ENCODE peak calls at places on chromosomes 7 and 10, in seven cellular contexts. One of them, this sample, is unnamed.

GRCh38 chr10:25869609-25870008 is 64.4 kb upstream of the MYO3A start:
- DNase-seq in sigmoid colon: no peak
- DNase-seq in GM12878: no peak
- DNase-seq in HCT116: no peak
- DNase-seq in GM23338: no peak
- DNase-seq in HL-60: no peak
- DNase-seq in HepG2: no peak
- DNase-seq in this sample: peak

GRCh38 chr7:111958431-111958830 is 247.8 kb downstream of the DOCK4 start:
- DNase-seq in sigmoid colon: no peak
- DNase-seq in GM12878: no peak
- DNase-seq in HCT116: no peak
- DNase-seq in GM23338: no peak
- DNase-seq in HL-60: no peak
- DNase-seq in HepG2: no peak
- DNase-seq in this sample: no peak

GRCh38 chr10:91247360-91248111 is 27.1 kb downstream of the PCGF5 start:
- DNase-seq in sigmoid colon: no peak
- DNase-seq in GM12878: no peak
- DNase-seq in HCT116: no peak
- DNase-seq in GM23338: peak
- DNase-seq in HL-60: no peak
- DNase-seq in HepG2: no peak
- DNase-seq in this sample: no peak

GRCh38 chr7:107354639-107355038 is 115.2 kb upstream of the GPR22 start:
- DNase-seq in sigmoid colon: no peak
- DNase-seq in GM12878: no peak
- DNase-seq in HCT116: no peak
- DNase-seq in GM23338: no peak
- DNase-seq in HL-60: no peak
- DNase-seq in HepG2: no peak
- DNase-seq in this sample: no peak

GRCh38 chr10:20990604-20991003 is 93.5 kb upstream of the NEBL start:
- DNase-seq in sigmoid colon: no peak
- DNase-seq in GM12878: no peak
- DNase-seq in HCT116: no peak
- DNase-seq in GM23338: no peak
- DNase-seq in HL-60: no peak
- DNase-seq in HepG2: no peak
- DNase-seq in this sample: no peak

GRCh38 chr7:5421626-5422323 is 1.9 kb downstream of the TNRC18 start:
- DNase-seq in sigmoid colon: peak
- DNase-seq in GM12878: no peak
- DNase-seq in HCT116: no peak
- DNase-seq in GM23338: peak
- DNase-seq in HL-60: peak
- DNase-seq in HepG2: peak
- DNase-seq in this sample: no peak

GRCh38 chr10:72563327-72563932 is 62.4 kb downstream of the MICU1 start:
- DNase-seq in sigmoid colon: no peak
- DNase-seq in GM12878: peak
- DNase-seq in HCT116: no peak
- DNase-seq in GM23338: no peak
- DNase-seq in HL-60: peak
- DNase-seq in HepG2: no peak
- DNase-seq in this sample: no peak

GRCh38 chr10:88895252-88895651 is 15.2 kb downstream of the STAMBPL1 start:
- DNase-seq in sigmoid colon: no peak
- DNase-seq in GM12878: no peak
- DNase-seq in HCT116: no peak
- DNase-seq in GM23338: no peak
- DNase-seq in HL-60: no peak
- DNase-seq in HepG2: peak
- DNase-seq in this sample: no peak

GRCh38 chr7:150370612-150371071 is 2.0 kb downstream of the REPIN1 start:
- DNase-seq in sigmoid colon: no peak
- DNase-seq in GM12878: no peak
- DNase-seq in HCT116: no peak
- DNase-seq in GM23338: no peak
- DNase-seq in HL-60: no peak
- DNase-seq in HepG2: peak
- DNase-seq in this sample: no peak

GRCh38 chr7:2478387-2478760 is 2.2 kb upstream of the GRIFIN start:
- DNase-seq in sigmoid colon: peak
- DNase-seq in GM12878: no peak
- DNase-seq in HCT116: no peak
- DNase-seq in GM23338: no peak
- DNase-seq in HL-60: peak
- DNase-seq in HepG2: no peak
- DNase-seq in this sample: no peak

GRCh38 chr10:119030421-119031250 is 1.1 kb downstream of the NANOS1 start:
- DNase-seq in sigmoid colon: no peak
- DNase-seq in GM12878: peak
- DNase-seq in HCT116: peak
- DNase-seq in GM23338: peak
- DNase-seq in HL-60: peak
- DNase-seq in HepG2: peak
- DNase-seq in this sample: peak

GRCh38 chr7:33792547-33793105 is 112.7 kb upstream of the BMPER start:
- DNase-seq in sigmoid colon: no peak
- DNase-seq in GM12878: no peak
- DNase-seq in HCT116: no peak
- DNase-seq in GM23338: no peak
- DNase-seq in HL-60: no peak
- DNase-seq in HepG2: no peak
- DNase-seq in this sample: no peak

GRCh38 chr7:14761506-14762296 is 140.8 kb downstream of the DGKB start:
- DNase-seq in sigmoid colon: peak
- DNase-seq in GM12878: no peak
- DNase-seq in HCT116: no peak
- DNase-seq in GM23338: no peak
- DNase-seq in HL-60: no peak
- DNase-seq in HepG2: no peak
- DNase-seq in this sample: no peak

GRCh38 chr10:7192831-7193348 is 217.9 kb downstream of the SFMBT2 start:
- DNase-seq in sigmoid colon: no peak
- DNase-seq in GM12878: no peak
- DNase-seq in HCT116: no peak
- DNase-seq in GM23338: no peak
- DNase-seq in HL-60: no peak
- DNase-seq in HepG2: no peak
- DNase-seq in this sample: no peak

GRCh38 chr7:46478046-46478445 is 557.0 kb upstream of the IGFBP3 start:
- DNase-seq in sigmoid colon: no peak
- DNase-seq in GM12878: no peak
- DNase-seq in HCT116: no peak
- DNase-seq in GM23338: no peak
- DNase-seq in HL-60: no peak
- DNase-seq in HepG2: no peak
- DNase-seq in this sample: no peak

GRCh38 chr7:92916751-92917369 is 80.5 kb upstream of the CDK6 start:
- DNase-seq in sigmoid colon: no peak
- DNase-seq in GM12878: no peak
- DNase-seq in HCT116: peak
- DNase-seq in GM23338: peak
- DNase-seq in HL-60: no peak
- DNase-seq in HepG2: peak
- DNase-seq in this sample: no peak

GRCh38 chr10:15630353-15630752 is 89.4 kb downstream of the ITGA8 start:
- DNase-seq in sigmoid colon: no peak
- DNase-seq in GM12878: no peak
- DNase-seq in HCT116: no peak
- DNase-seq in GM23338: no peak
- DNase-seq in HL-60: no peak
- DNase-seq in HepG2: no peak
- DNase-seq in this sample: no peak

GRCh38 chr7:128112018-128112780 is 81.0 kb upstream of the LRRC4 start:
- DNase-seq in sigmoid colon: peak
- DNase-seq in GM12878: no peak
- DNase-seq in HCT116: no peak
- DNase-seq in GM23338: no peak
- DNase-seq in HL-60: peak
- DNase-seq in HepG2: no peak
- DNase-seq in this sample: no peak

GRCh38 chr7:30750574-30751256 is 1.2 kb upstream of the INMT start:
- DNase-seq in sigmoid colon: peak
- DNase-seq in GM12878: no peak
- DNase-seq in HCT116: no peak
- DNase-seq in GM23338: no peak
- DNase-seq in HL-60: no peak
- DNase-seq in HepG2: no peak
- DNase-seq in this sample: no peak

GRCh38 chr7:47771990-47772360 is 176.3 kb downstream of the PKD1L1 start:
- DNase-seq in sigmoid colon: no peak
- DNase-seq in GM12878: no peak
- DNase-seq in HCT116: no peak
- DNase-seq in GM23338: no peak
- DNase-seq in HL-60: no peak
- DNase-seq in HepG2: no peak
- DNase-seq in this sample: no peak

GRCh38 chr7:33921216-33921938 is 16.0 kb downstream of the BMPER start:
- DNase-seq in sigmoid colon: peak
- DNase-seq in GM12878: no peak
- DNase-seq in HCT116: no peak
- DNase-seq in GM23338: no peak
- DNase-seq in HL-60: no peak
- DNase-seq in HepG2: no peak
- DNase-seq in this sample: no peak

GRCh38 chr7:2709553-2710165 is 21.7 kb downstream of the AMZ1 start:
- DNase-seq in sigmoid colon: no peak
- DNase-seq in GM12878: peak
- DNase-seq in HCT116: peak
- DNase-seq in GM23338: peak
- DNase-seq in HL-60: peak
- DNase-seq in HepG2: peak
- DNase-seq in this sample: no peak

GRCh38 chr7:14846405-14846804 is 56.1 kb downstream of the DGKB start:
- DNase-seq in sigmoid colon: no peak
- DNase-seq in GM12878: no peak
- DNase-seq in HCT116: no peak
- DNase-seq in GM23338: peak
- DNase-seq in HL-60: no peak
- DNase-seq in HepG2: no peak
- DNase-seq in this sample: no peak

GRCh38 chr10:91077549-91078017 is 142.9 kb upstream of the PCGF5 start:
- DNase-seq in sigmoid colon: no peak
- DNase-seq in GM12878: no peak
- DNase-seq in HCT116: no peak
- DNase-seq in GM23338: no peak
- DNase-seq in HL-60: no peak
- DNase-seq in HepG2: no peak
- DNase-seq in this sample: peak

DNA sequence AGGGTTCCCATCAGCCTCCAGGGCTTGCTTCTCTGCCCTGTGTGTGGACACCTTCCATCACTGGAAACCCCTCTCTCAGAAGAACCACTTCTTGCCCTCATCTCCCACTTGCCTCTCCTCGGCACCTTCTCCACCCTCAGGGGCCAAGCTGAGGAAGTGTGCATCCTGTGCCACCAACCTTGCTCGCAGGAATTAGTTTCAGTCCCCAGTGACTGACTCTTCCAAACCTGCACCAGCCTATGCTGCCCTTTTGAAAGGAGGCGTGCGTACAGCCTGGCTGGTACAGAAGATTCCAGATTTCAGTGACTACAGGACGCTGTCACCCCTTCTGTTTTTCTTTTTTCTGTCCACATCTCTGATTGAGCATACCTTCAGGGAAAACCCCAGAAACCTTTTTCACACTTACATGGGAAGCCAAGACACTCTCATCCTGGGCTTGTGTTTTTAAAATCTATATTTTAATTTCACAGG is 67.1 kb downstream of the IKZF1 start:
- DNase-seq in sigmoid colon: no peak
- DNase-seq in GM12878: no peak
- DNase-seq in HCT116: no peak
- DNase-seq in GM23338: no peak
- DNase-seq in HL-60: no peak
- DNase-seq in HepG2: no peak
- DNase-seq in this sample: no peak
- TF ChIP-seq POLR2AphosphoS5 in sigmoid colon: no peak
- TF ChIP-seq POLR2AphosphoS5 in GM12878: no peak
- TF ChIP-seq POLR2AphosphoS5 in HCT116: no peak
- TF ChIP-seq POLR2AphosphoS5 in GM23338: no peak
- TF ChIP-seq POLR2AphosphoS5 in HL-60: no peak
- TF ChIP-seq POLR2AphosphoS5 in HepG2: no peak
- TF ChIP-seq POLR2AphosphoS5 in this sample: no peak

GRCh38 chr7:3979956-3980643 is 679.0 kb downstream of the SDK1 start:
- DNase-seq in sigmoid colon: no peak
- DNase-seq in GM12878: no peak
- DNase-seq in HCT116: no peak
- DNase-seq in GM23338: peak
- DNase-seq in HL-60: no peak
- DNase-seq in HepG2: peak
- DNase-seq in this sample: no peak

GRCh38 chr7:3977391-3977790 is 676.3 kb downstream of the SDK1 start:
- DNase-seq in sigmoid colon: no peak
- DNase-seq in GM12878: no peak
- DNase-seq in HCT116: no peak
- DNase-seq in GM23338: no peak
- DNase-seq in HL-60: no peak
- DNase-seq in HepG2: no peak
- DNase-seq in this sample: no peak

GRCh38 chr7:3978839-3979238 is 677.8 kb downstream of the SDK1 start:
- DNase-seq in sigmoid colon: no peak
- DNase-seq in GM12878: no peak
- DNase-seq in HCT116: no peak
- DNase-seq in GM23338: no peak
- DNase-seq in HL-60: no peak
- DNase-seq in HepG2: no peak
- DNase-seq in this sample: no peak

GRCh38 chr7:3984456-3984855 is 683.4 kb downstream of the SDK1 start:
- DNase-seq in sigmoid colon: no peak
- DNase-seq in GM12878: no peak
- DNase-seq in HCT116: no peak
- DNase-seq in GM23338: no peak
- DNase-seq in HL-60: no peak
- DNase-seq in HepG2: no peak
- DNase-seq in this sample: no peak

GRCh38 chr7:3981281-3981680 is 680.2 kb downstream of the SDK1 start:
- DNase-seq in sigmoid colon: no peak
- DNase-seq in GM12878: no peak
- DNase-seq in HCT116: no peak
- DNase-seq in GM23338: no peak
- DNase-seq in HL-60: no peak
- DNase-seq in HepG2: no peak
- DNase-seq in this sample: no peak
- TF ChIP-seq CTCF in sigmoid colon: no peak
- TF ChIP-seq CTCF in GM12878: no peak
- TF ChIP-seq CTCF in HCT116: no peak
- TF ChIP-seq CTCF in GM23338: peak
- TF ChIP-seq CTCF in HL-60: no peak
- TF ChIP-seq CTCF in HepG2: no peak
- TF ChIP-seq CTCF in this sample: no peak

GRCh38 chr10:78747366-78747955 is 321.3 kb upstream of the ZMIZ1 start:
- DNase-seq in sigmoid colon: no peak
- DNase-seq in GM12878: no peak
- DNase-seq in HCT116: no peak
- DNase-seq in GM23338: no peak
- DNase-seq in HL-60: no peak
- DNase-seq in HepG2: no peak
- DNase-seq in this sample: no peak
- TF ChIP-seq POLR2AphosphoS5 in sigmoid colon: no peak
- TF ChIP-seq POLR2AphosphoS5 in GM12878: no peak
- TF ChIP-seq POLR2AphosphoS5 in HCT116: no peak
- TF ChIP-seq POLR2AphosphoS5 in GM23338: no peak
- TF ChIP-seq POLR2AphosphoS5 in HL-60: no peak
- TF ChIP-seq POLR2AphosphoS5 in HepG2: no peak
- TF ChIP-seq POLR2AphosphoS5 in this sample: no peak

GRCh38 chr7:90520484-90520883 is 51.0 kb downstream of the PTTG1IP2 start:
- DNase-seq in sigmoid colon: no peak
- DNase-seq in GM12878: no peak
- DNase-seq in HCT116: peak
- DNase-seq in GM23338: peak
- DNase-seq in HL-60: no peak
- DNase-seq in HepG2: no peak
- DNase-seq in this sample: no peak
- TF ChIP-seq CTCF in sigmoid colon: no peak
- TF ChIP-seq CTCF in GM12878: peak
- TF ChIP-seq CTCF in HCT116: peak
- TF ChIP-seq CTCF in GM23338: peak
- TF ChIP-seq CTCF in HL-60: no peak
- TF ChIP-seq CTCF in HepG2: peak
- TF ChIP-seq CTCF in this sample: no peak